ENCODE peak calls at places on chromosome 7, in seven cellular contexts. One of them, this sample, is unnamed.
A peak's percentile ranks its signal among the peaks of the same experiment; 100 is the strongest.

GRCh38 chr7:30148951-30149459 is 14.2 kb downstream of the MTURN start:
- DNase-seq in KBM-7: peak; percentile 64
- DNase-seq in cerebellar nuclear complex: no peak
- DNase-seq in DMS79 treated with DMSO at 0.1 percent for 48 hours: no peak
- DNase-seq in ovary: no peak
- DNase-seq in SIG-M5: no peak
- DNase-seq in upper lobe of right lung: peak; percentile 81
- DNase-seq in this sample: no peak

GRCh38 chr7:92976931-92977330 is 140.6 kb upstream of the CDK6 start:
- DNase-seq in KBM-7: no peak
- DNase-seq in cerebellar nuclear complex: no peak
- DNase-seq in DMS79 treated with DMSO at 0.1 percent for 48 hours: no peak
- DNase-seq in ovary: no peak
- DNase-seq in SIG-M5: no peak
- DNase-seq in upper lobe of right lung: no peak
- DNase-seq in this sample: no peak

GRCh38 chr7:128833148-128833938 is 3.1 kb downstream of the FLNC start:
- DNase-seq in KBM-7: peak; percentile 74
- DNase-seq in cerebellar nuclear complex: no peak
- DNase-seq in DMS79 treated with DMSO at 0.1 percent for 48 hours: peak; percentile 66
- DNase-seq in ovary: peak; percentile 67
- DNase-seq in SIG-M5: no peak
- DNase-seq in upper lobe of right lung: no peak
- DNase-seq in this sample: no peak

GRCh38 chr7:55325371-55325792 is 39.8 kb upstream of the LANCL2 start:
- DNase-seq in KBM-7: no peak
- DNase-seq in cerebellar nuclear complex: peak; percentile 87
- DNase-seq in DMS79 treated with DMSO at 0.1 percent for 48 hours: no peak
- DNase-seq in ovary: peak; percentile 18
- DNase-seq in SIG-M5: no peak
- DNase-seq in upper lobe of right lung: no peak
- DNase-seq in this sample: no peak

GRCh38 chr7:71290382-71290781 is 158.4 kb downstream of the GALNT17 start:
- DNase-seq in KBM-7: no peak
- DNase-seq in cerebellar nuclear complex: no peak
- DNase-seq in DMS79 treated with DMSO at 0.1 percent for 48 hours: no peak
- DNase-seq in ovary: no peak
- DNase-seq in SIG-M5: no peak
- DNase-seq in upper lobe of right lung: no peak
- DNase-seq in this sample: peak; percentile 31

GRCh38 chr7:113796557-113796956 is 122.3 kb downstream of the PPP1R3A start:
- DNase-seq in KBM-7: peak; percentile 69
- DNase-seq in cerebellar nuclear complex: no peak
- DNase-seq in DMS79 treated with DMSO at 0.1 percent for 48 hours: no peak
- DNase-seq in ovary: no peak
- DNase-seq in SIG-M5: peak; percentile 36
- DNase-seq in upper lobe of right lung: no peak
- DNase-seq in this sample: no peak

GRCh38 chr7:44634187-44634838 is 27.9 kb downstream of the OGDH start:
- DNase-seq in KBM-7: no peak
- DNase-seq in cerebellar nuclear complex: no peak
- DNase-seq in DMS79 treated with DMSO at 0.1 percent for 48 hours: no peak
- DNase-seq in ovary: no peak
- DNase-seq in SIG-M5: no peak
- DNase-seq in upper lobe of right lung: no peak
- DNase-seq in this sample: no peak

GRCh38 chr7:80478683-80479082 is 33.2 kb downstream of the GNAT3 start:
- DNase-seq in KBM-7: no peak
- DNase-seq in cerebellar nuclear complex: no peak
- DNase-seq in DMS79 treated with DMSO at 0.1 percent for 48 hours: no peak
- DNase-seq in ovary: no peak
- DNase-seq in SIG-M5: no peak
- DNase-seq in upper lobe of right lung: no peak
- DNase-seq in this sample: no peak

GRCh38 chr7:134088199-134088598 is 38.9 kb upstream of the LRGUK start:
- DNase-seq in KBM-7: no peak
- DNase-seq in cerebellar nuclear complex: no peak
- DNase-seq in DMS79 treated with DMSO at 0.1 percent for 48 hours: no peak
- DNase-seq in ovary: no peak
- DNase-seq in SIG-M5: no peak
- DNase-seq in upper lobe of right lung: no peak
- DNase-seq in this sample: no peak

GRCh38 chr7:92076509-92076908 is 57.8 kb downstream of the CYP51A1 start:
- DNase-seq in KBM-7: no peak
- DNase-seq in cerebellar nuclear complex: no peak
- DNase-seq in DMS79 treated with DMSO at 0.1 percent for 48 hours: no peak
- DNase-seq in ovary: no peak
- DNase-seq in SIG-M5: no peak
- DNase-seq in upper lobe of right lung: no peak
- DNase-seq in this sample: no peak

GRCh38 chr7:39741942-39742623 is 118.7 kb downstream of the RALA start:
- DNase-seq in KBM-7: peak; percentile 78
- DNase-seq in cerebellar nuclear complex: no peak
- DNase-seq in DMS79 treated with DMSO at 0.1 percent for 48 hours: peak; percentile 56
- DNase-seq in ovary: no peak
- DNase-seq in SIG-M5: no peak
- DNase-seq in upper lobe of right lung: peak; percentile 82
- DNase-seq in this sample: no peak

GRCh38 chr7:105759670-105760548 is 116.5 kb downstream of the ATXN7L1 start:
- DNase-seq in KBM-7: peak; percentile 28
- DNase-seq in cerebellar nuclear complex: no peak
- DNase-seq in DMS79 treated with DMSO at 0.1 percent for 48 hours: peak; percentile 55
- DNase-seq in ovary: peak; percentile 52
- DNase-seq in SIG-M5: no peak
- DNase-seq in upper lobe of right lung: no peak
- DNase-seq in this sample: peak; percentile 61

GRCh38 chr7:2688409-2689342 is 674 bp downstream of the AMZ1 start:
- DNase-seq in KBM-7: no peak
- DNase-seq in cerebellar nuclear complex: no peak
- DNase-seq in DMS79 treated with DMSO at 0.1 percent for 48 hours: no peak
- DNase-seq in ovary: no peak
- DNase-seq in SIG-M5: no peak
- DNase-seq in upper lobe of right lung: no peak
- DNase-seq in this sample: no peak

GRCh38 chr7:45359781-45360180 is 202.2 kb downstream of the RAMP3 start:
- DNase-seq in KBM-7: no peak
- DNase-seq in cerebellar nuclear complex: no peak
- DNase-seq in DMS79 treated with DMSO at 0.1 percent for 48 hours: no peak
- DNase-seq in ovary: no peak
- DNase-seq in SIG-M5: no peak
- DNase-seq in upper lobe of right lung: no peak
- DNase-seq in this sample: no peak

GRCh38 chr7:158249692-158250091 is 337.9 kb downstream of the PTPRN2 start:
- DNase-seq in KBM-7: no peak
- DNase-seq in cerebellar nuclear complex: no peak
- DNase-seq in DMS79 treated with DMSO at 0.1 percent for 48 hours: no peak
- DNase-seq in ovary: no peak
- DNase-seq in SIG-M5: no peak
- DNase-seq in upper lobe of right lung: no peak
- DNase-seq in this sample: no peak

GRCh38 chr7:29940199-29940598 is 49.4 kb downstream of the SCRN1 start:
- DNase-seq in KBM-7: no peak
- DNase-seq in cerebellar nuclear complex: no peak
- DNase-seq in DMS79 treated with DMSO at 0.1 percent for 48 hours: no peak
- DNase-seq in ovary: no peak
- DNase-seq in SIG-M5: no peak
- DNase-seq in upper lobe of right lung: no peak
- DNase-seq in this sample: no peak

GRCh38 chr7:69199661-69200060 is 398.6 kb upstream of the AUTS2 start:
- DNase-seq in KBM-7: no peak
- DNase-seq in cerebellar nuclear complex: no peak
- DNase-seq in DMS79 treated with DMSO at 0.1 percent for 48 hours: no peak
- DNase-seq in ovary: no peak
- DNase-seq in SIG-M5: no peak
- DNase-seq in upper lobe of right lung: no peak
- DNase-seq in this sample: no peak

GRCh38 chr7:130734525-130735272 is 692 bp upstream of the KLF14 start:
- DNase-seq in KBM-7: peak; percentile 49
- DNase-seq in cerebellar nuclear complex: no peak
- DNase-seq in DMS79 treated with DMSO at 0.1 percent for 48 hours: no peak
- DNase-seq in ovary: no peak
- DNase-seq in SIG-M5: no peak
- DNase-seq in upper lobe of right lung: no peak
- DNase-seq in this sample: peak; percentile 37

GRCh38 chr7:41065663-41066062 is 637.2 kb downstream of the INHBA start:
- DNase-seq in KBM-7: no peak
- DNase-seq in cerebellar nuclear complex: no peak
- DNase-seq in DMS79 treated with DMSO at 0.1 percent for 48 hours: no peak
- DNase-seq in ovary: no peak
- DNase-seq in SIG-M5: no peak
- DNase-seq in upper lobe of right lung: no peak
- DNase-seq in this sample: no peak

GRCh38 chr7:1659696-1660095 is 10.4 kb upstream of the ELFN1 start:
- DNase-seq in KBM-7: no peak
- DNase-seq in cerebellar nuclear complex: no peak
- DNase-seq in DMS79 treated with DMSO at 0.1 percent for 48 hours: no peak
- DNase-seq in ovary: no peak
- DNase-seq in SIG-M5: no peak
- DNase-seq in upper lobe of right lung: no peak
- DNase-seq in this sample: no peak

GRCh38 chr7:30745251-30745650 is 6.7 kb upstream of the INMT start:
- DNase-seq in KBM-7: no peak
- DNase-seq in cerebellar nuclear complex: no peak
- DNase-seq in DMS79 treated with DMSO at 0.1 percent for 48 hours: no peak
- DNase-seq in ovary: no peak
- DNase-seq in SIG-M5: no peak
- DNase-seq in upper lobe of right lung: no peak
- DNase-seq in this sample: no peak

GRCh38 chr7:136947347-136947746 is 78.9 kb downstream of the CHRM2 start:
- DNase-seq in KBM-7: no peak
- DNase-seq in cerebellar nuclear complex: no peak
- DNase-seq in DMS79 treated with DMSO at 0.1 percent for 48 hours: no peak
- DNase-seq in ovary: no peak
- DNase-seq in SIG-M5: no peak
- DNase-seq in upper lobe of right lung: no peak
- DNase-seq in this sample: peak; percentile 43

GRCh38 chr7:5637415-5637814 is 144.0 kb downstream of the RNF216 start:
- DNase-seq in KBM-7: no peak
- DNase-seq in cerebellar nuclear complex: no peak
- DNase-seq in DMS79 treated with DMSO at 0.1 percent for 48 hours: no peak
- DNase-seq in ovary: no peak
- DNase-seq in SIG-M5: no peak
- DNase-seq in upper lobe of right lung: no peak
- DNase-seq in this sample: no peak

GRCh38 chr7:127718325-127718724 is 66.3 kb downstream of the SND1 start:
- DNase-seq in KBM-7: no peak
- DNase-seq in cerebellar nuclear complex: no peak
- DNase-seq in DMS79 treated with DMSO at 0.1 percent for 48 hours: no peak
- DNase-seq in ovary: no peak
- DNase-seq in SIG-M5: no peak
- DNase-seq in upper lobe of right lung: no peak
- DNase-seq in this sample: no peak

GRCh38 chr7:85103352-85103751 is 83.5 kb downstream of the SEMA3D start:
- DNase-seq in KBM-7: no peak
- DNase-seq in cerebellar nuclear complex: no peak
- DNase-seq in DMS79 treated with DMSO at 0.1 percent for 48 hours: no peak
- DNase-seq in ovary: peak; percentile 29
- DNase-seq in SIG-M5: no peak
- DNase-seq in upper lobe of right lung: no peak
- DNase-seq in this sample: no peak

GRCh38 chr7:115116773-115117715 is 195.2 kb downstream of the MDFIC start:
- DNase-seq in KBM-7: no peak
- DNase-seq in cerebellar nuclear complex: no peak
- DNase-seq in DMS79 treated with DMSO at 0.1 percent for 48 hours: no peak
- DNase-seq in ovary: no peak
- DNase-seq in SIG-M5: no peak
- DNase-seq in upper lobe of right lung: no peak
- DNase-seq in this sample: no peak

GRCh38 chr7:99027841-99028240 is 116.1 kb downstream of the SMURF1 start:
- DNase-seq in KBM-7: no peak
- DNase-seq in cerebellar nuclear complex: no peak
- DNase-seq in DMS79 treated with DMSO at 0.1 percent for 48 hours: no peak
- DNase-seq in ovary: no peak
- DNase-seq in SIG-M5: no peak
- DNase-seq in upper lobe of right lung: no peak
- DNase-seq in this sample: no peak

GRCh38 chr7:131480384-131481315 is 75.8 kb downstream of the PODXL start:
- DNase-seq in KBM-7: no peak
- DNase-seq in cerebellar nuclear complex: no peak
- DNase-seq in DMS79 treated with DMSO at 0.1 percent for 48 hours: no peak
- DNase-seq in ovary: no peak
- DNase-seq in SIG-M5: no peak
- DNase-seq in upper lobe of right lung: no peak
- DNase-seq in this sample: no peak